ENCODE peak calls at places on chromosomes 5 and 9, in seven cellular contexts. K is neuronal stem cell, Z is mesendoderm, W is trophoblast cell, O is H1, D is mesenchymal stem cell, Q is IMR-90. C is an unnamed sample.

GRCh38 chr5:139605887-139606286 is 42.3 kb upstream of the CXXC5 start:
- DNase-seq in K (no peak), Z (no peak), W (no peak), O (no peak), D (no peak), Q (no peak), C (no peak)

GRCh38 chr5:177382423-177383029 is 1.7 kb upstream of the SLC34A1 start:
- DNase-seq in K (no peak), Z (peak; percentile 59), W (no peak), O (no peak), D (no peak), Q (peak; percentile 18), C (peak; percentile 72)

GRCh38 chr9:99266136-99267023 is 44.3 kb downstream of the SEC61B start:
- DNase-seq in K (peak; percentile 67), Z (peak; percentile 83), W (peak; percentile 65), O (peak; percentile 68), D (peak; percentile 64), Q (peak; percentile 68), C (peak; percentile 87)

GRCh38 chr5:127697894-127698600 is 5.1 kb upstream of the CCDC192 start:
- DNase-seq in K (no peak), Z (no peak), W (no peak), O (no peak), D (peak; percentile 68), Q (peak; percentile 51), C (no peak)

GRCh38 chr5:132209131-132209530 is 18.5 kb downstream of the P4HA2 start:
- DNase-seq in K (no peak), Z (no peak), W (peak; percentile 35), O (no peak), D (peak; percentile 50), Q (peak; percentile 78), C (no peak)

GRCh38 chr5:160486573-160486972 is 64.9 kb downstream of the PTTG1 start:
- DNase-seq in K (no peak), Z (no peak), W (no peak), O (no peak), D (no peak), Q (no peak), C (no peak)

GRCh38 chr9:109107402-109108240 is 12.1 kb downstream of the TMEM245 start:
- DNase-seq in K (no peak), Z (peak; percentile 50), W (peak; percentile 32), O (no peak), D (peak; percentile 79), Q (peak; percentile 81), C (no peak)

GRCh38 chr9:16318516-16319060 is 551.9 kb downstream of the BNC2 start:
- DNase-seq in K (no peak), Z (no peak), W (no peak), O (no peak), D (no peak), Q (no peak), C (peak; percentile 10)

GRCh38 chr5:35430381-35431162 is 187.1 kb upstream of the SPEF2 start:
- DNase-seq in K (no peak), Z (peak; percentile 1), W (peak; percentile 85), O (no peak), D (no peak), Q (no peak), C (no peak)

DNA sequence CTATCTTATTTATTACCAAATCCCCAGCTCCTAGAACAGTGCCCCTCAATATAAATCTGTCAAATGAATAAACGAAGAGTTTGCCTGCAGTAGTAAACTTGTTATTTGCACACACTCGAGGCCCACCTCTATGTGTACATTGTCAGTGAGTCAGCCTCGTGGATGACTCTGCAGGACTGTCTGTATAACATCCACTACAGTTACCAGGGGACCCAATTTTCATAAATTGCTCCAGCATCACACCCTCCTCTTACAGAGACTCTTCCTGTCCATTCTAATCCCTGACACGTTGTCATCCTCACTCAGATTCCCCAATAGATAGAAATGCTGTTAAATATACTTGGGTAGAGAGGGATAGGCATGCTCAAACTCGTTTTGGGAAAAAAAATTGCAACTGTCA is 478.5 kb downstream of the RAB3C start:
- DNase-seq in K (no peak), Z (no peak), W (no peak), O (no peak), D (peak; percentile 80), Q (peak; percentile 68), C (no peak)
- H3K18ac ChIP-seq in K (no peak overlapping the region), Z (no peak overlapping the region), W (no peak overlapping the region), O (no peak overlapping the region), D (no peak overlapping the region), Q (peak overlapping the region; percentile 69), C (no peak overlapping the region)

DNA sequence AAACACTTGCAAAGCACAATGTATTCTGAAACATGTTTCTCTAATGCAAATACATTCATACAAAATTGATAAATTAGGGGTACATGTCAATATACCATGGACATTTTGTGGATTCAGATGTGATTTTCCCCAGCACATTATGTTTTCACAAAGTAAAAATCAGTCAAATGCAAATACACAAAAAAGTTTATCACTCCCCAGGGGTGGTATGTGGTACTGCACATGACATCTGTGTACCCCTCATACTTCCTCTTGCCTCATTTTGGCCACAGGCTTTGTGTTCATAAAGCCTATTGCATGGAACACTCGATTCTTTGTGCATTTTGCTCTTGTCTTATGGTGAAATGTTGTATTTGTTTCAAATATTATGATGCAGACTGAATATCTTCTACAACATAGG is 116.8 kb upstream of the PDE4D start:
- DNase-seq in K (no peak), Z (peak; percentile 14), W (no peak), O (no peak), D (no peak), Q (no peak), C (no peak)
- H3K18ac ChIP-seq in K (no peak overlapping the region), Z (no peak overlapping the region), W (no peak overlapping the region), O (no peak overlapping the region), D (no peak overlapping the region), Q (no peak overlapping the region), C (no peak overlapping the region)

GRCh38 chr5:163259495-163259894 is 177.9 kb upstream of the CCNG1 start:
- DNase-seq in K (no peak), Z (no peak), W (no peak), O (no peak), D (no peak), Q (no peak), C (no peak)
- H3K18ac ChIP-seq in K (no peak overlapping the region), Z (no peak overlapping the region), W (no peak overlapping the region), O (no peak overlapping the region), D (no peak overlapping the region), Q (no peak overlapping the region), C (no peak overlapping the region)

DNA sequence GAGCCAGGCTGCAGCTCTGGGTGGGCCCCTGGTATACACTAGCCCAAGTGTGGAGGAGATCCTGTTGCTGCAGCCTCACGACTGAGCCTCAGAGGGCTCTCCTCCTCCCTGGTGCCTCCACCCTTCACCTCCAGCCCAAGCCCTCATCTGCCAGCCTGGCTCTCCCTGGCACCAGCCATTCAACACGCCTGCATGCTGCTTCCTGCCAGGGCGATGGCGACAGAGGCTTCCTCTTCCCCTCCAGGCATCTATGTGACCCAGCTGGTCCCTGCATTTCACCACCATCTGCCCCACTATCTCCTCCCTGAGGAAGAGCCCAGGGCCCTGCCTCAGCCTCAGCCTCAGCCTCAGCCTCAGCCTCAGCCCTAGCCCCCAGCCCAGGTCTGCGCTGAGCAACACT is 54.8 kb upstream of the ANGPTL2 start:
- DNase-seq in K (no peak), Z (no peak), W (no peak), O (no peak), D (no peak), Q (no peak), C (peak; percentile 17)
- H3K18ac ChIP-seq in K (peak overlapping the region; percentile 65), Z (no peak overlapping the region), W (no peak overlapping the region), O (no peak overlapping the region), D (peak overlapping the region; percentile 31), Q (no peak overlapping the region), C (no peak overlapping the region)

DNA sequence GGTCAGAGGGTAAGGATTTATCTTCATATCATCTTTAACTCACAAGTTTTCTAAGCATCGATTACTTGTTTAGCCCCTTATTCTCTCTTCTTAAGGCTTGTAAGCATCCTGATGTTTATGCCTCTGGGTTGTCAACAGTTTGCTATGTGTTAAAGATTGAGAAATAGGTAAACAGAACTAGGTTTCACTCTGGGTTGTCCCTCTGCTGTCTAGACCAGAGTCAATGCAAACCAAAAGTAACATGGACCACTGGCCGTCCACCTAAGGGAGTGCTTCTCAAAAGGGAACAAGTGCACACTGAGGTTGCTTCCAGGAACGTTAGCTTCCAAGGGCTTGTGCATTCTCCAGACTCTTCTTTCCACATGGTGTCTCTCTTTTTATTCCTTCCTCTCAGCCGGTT is 39.9 kb upstream of the HAPLN1 start:
- DNase-seq in K (no peak), Z (no peak), W (no peak), O (no peak), D (peak; percentile 36), Q (no peak), C (no peak)
- H3K18ac ChIP-seq in K (no peak overlapping the region), Z (no peak overlapping the region), W (no peak overlapping the region), O (no peak overlapping the region), D (no peak overlapping the region), Q (no peak overlapping the region), C (no peak overlapping the region)

GRCh38 chr9:68798408-68798807 is 93.4 kb downstream of the PIP5K1B start:
- DNase-seq in K (no peak), Z (no peak), W (no peak), O (no peak), D (no peak), Q (no peak), C (no peak)

GRCh38 chr9:68793605-68794343 is 88.7 kb downstream of the PIP5K1B start:
- DNase-seq in K (no peak), Z (no peak), W (no peak), O (no peak), D (no peak), Q (no peak), C (no peak)

GRCh38 chr9:68795411-68795810 is 90.4 kb downstream of the PIP5K1B start:
- DNase-seq in K (no peak), Z (no peak), W (no peak), O (no peak), D (no peak), Q (no peak), C (no peak)

GRCh38 chr9:68797116-68797515 is 92.1 kb downstream of the PIP5K1B start:
- DNase-seq in K (no peak), Z (no peak), W (no peak), O (no peak), D (no peak), Q (no peak), C (no peak)

GRCh38 chr9:68794898-68795297 is 89.9 kb downstream of the PIP5K1B start:
- DNase-seq in K (no peak), Z (peak; percentile 19), W (peak; percentile 96), O (no peak), D (no peak), Q (no peak), C (no peak)
- H3K18ac ChIP-seq in K (no peak overlapping the region), Z (no peak overlapping the region), W (no peak overlapping the region), O (peak overlapping the region; percentile 15), D (no peak overlapping the region), Q (no peak overlapping the region), C (no peak overlapping the region)

DNA sequence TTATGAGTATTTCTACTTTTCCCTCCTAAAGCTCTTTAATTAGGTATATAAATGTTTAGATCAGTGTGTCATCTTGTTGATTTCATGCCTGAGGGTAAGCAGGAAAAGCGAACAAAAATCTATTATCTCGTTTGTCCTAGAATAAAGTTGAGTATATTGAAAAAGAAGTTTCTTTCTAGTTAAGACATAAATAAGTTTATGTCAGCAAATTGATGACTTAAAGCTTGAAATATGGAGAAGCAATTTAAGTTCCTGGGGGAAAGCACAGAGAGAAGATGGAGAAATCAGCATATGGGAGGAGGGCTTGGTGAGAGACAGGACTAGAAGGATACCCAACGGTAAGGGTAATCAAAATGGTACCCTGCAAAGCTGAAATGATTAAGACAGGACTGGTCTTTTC is 813.4 kb downstream of the MTRR start:
- DNase-seq in K (no peak), Z (no peak), W (no peak), O (no peak), D (no peak), Q (no peak), C (no peak)
- H3K18ac ChIP-seq in K (no peak overlapping the region), Z (no peak overlapping the region), W (no peak overlapping the region), O (no peak overlapping the region), D (no peak overlapping the region), Q (no peak overlapping the region), C (no peak overlapping the region)

C was measured in H9.